ENCODE peak calls at places on chromosomes 12 and 14, in ten cellular contexts. V is Panc1; U is heart left ventricle; X is foreskin fibroblast; R is pancreas; J is stomach; B is H7; E is adrenal gland; I is CD4-positive, CD25-positive, alpha-beta regulatory T cell; Y is adipocyte. Z is an unnamed sample.

GRCh38 chr12:42140901-42141300 is 3.8 kb downstream of the GXYLT1 start:
- DNase-seq in B (peak), V (no peak), R (no peak), X (no peak), J (no peak), Y (peak), I (no peak), U (no peak), E (no peak), Z (no peak)

GRCh38 chr12:44571031-44571550 is 305.0 kb downstream of the NELL2 start:
- DNase-seq in B (no peak), V (no peak), I (no peak), X (no peak), U (no peak), J (no peak), R (no peak), Y (no peak), E (no peak), Z (no peak)

GRCh38 chr14:20907214-20907613 is 16.0 kb downstream of the RNASE3 start:
- DNase-seq in E (no peak), Y (no peak), X (no peak), R (no peak), V (no peak), B (no peak), I (no peak), J (no peak), U (no peak), Z (no peak)

GRCh38 chr12:52079576-52080402 is at the start of gene SMIM41:
- DNase-seq in X (no peak), R (no peak), V (no peak), Y (no peak), E (no peak), U (no peak), J (no peak), I (no peak), B (peak), Z (peak)

GRCh38 chr12:99910342-99910741 is 74.4 kb downstream of the ANKS1B start:
- DNase-seq in R (no peak), E (no peak), B (no peak), X (no peak), U (no peak), V (no peak), J (no peak), I (no peak), Y (peak), Z (no peak)

GRCh38 chr14:73457050-73457934 is 1.1 kb downstream of the NUMB start:
- DNase-seq in R (peak), U (peak), J (peak), Y (peak), X (no peak), V (no peak), E (peak), I (peak), B (peak), Z (peak)

GRCh38 chr14:93548102-93548843 is 117.5 kb downstream of the UNC79 start:
- DNase-seq in J (no peak), Y (no peak), E (no peak), I (no peak), X (no peak), R (no peak), V (no peak), U (no peak), B (no peak), Z (no peak)

GRCh38 chr14:54166049-54166950 is 209.7 kb upstream of the BMP4 start:
- DNase-seq in I (no peak), E (no peak), X (no peak), Y (no peak), R (no peak), J (no peak), B (no peak), V (no peak), U (no peak), Z (no peak)

GRCh38 chr12:108468149-108468968 is 46.7 kb upstream of the FICD start:
- DNase-seq in E (no peak), Y (peak), B (peak), R (no peak), X (peak), V (no peak), I (no peak), J (no peak), U (no peak), Z (no peak)

GRCh38 chr14:105019861-105020814 is 745 bp downstream of the CDCA4 start:
- DNase-seq in X (no peak), E (peak), Y (peak), I (peak), R (peak), U (peak), J (peak), B (peak), V (no peak), Z (peak)

GRCh38 chr14:24992624-24993360 is 57.2 kb downstream of the STXBP6 start:
- DNase-seq in V (no peak), U (no peak), R (no peak), E (no peak), J (no peak), B (no peak), I (no peak), Y (no peak), X (no peak), Z (no peak)

GRCh38 chr14:104283197-104284106 is 145.1 kb downstream of the KIF26A start:
- DNase-seq in I (no peak), E (peak), X (no peak), U (peak), V (no peak), B (peak), Y (no peak), R (no peak), J (no peak), Z (peak)

GRCh38 chr14:35474323-35474722 is 59.6 kb upstream of the INSM2 start:
- DNase-seq in X (no peak), U (no peak), J (no peak), Y (no peak), V (no peak), B (no peak), I (no peak), R (no peak), E (no peak), Z (no peak)

GRCh38 chr12:88052686-88053085 is 23.5 kb upstream of the C12orf50 start:
- DNase-seq in J (no peak), Y (peak), V (no peak), X (peak), U (no peak), B (no peak), E (peak), R (no peak), I (no peak), Z (no peak)

GRCh38 chr14:64688028-64688427 is 16.2 kb upstream of the PLEKHG3 start:
- DNase-seq in U (no peak), V (no peak), J (no peak), E (no peak), R (no peak), X (no peak), I (no peak), Y (no peak), B (no peak), Z (no peak)

GRCh38 chr12:6708968-6709394 is 8.4 kb upstream of the PIANP start:
- DNase-seq in B (no peak), Y (no peak), I (no peak), E (no peak), U (no peak), R (no peak), V (no peak), X (no peak), J (no peak), Z (no peak)

GRCh38 chr12:90695415-90695814 is 259.6 kb downstream of the CCER1 start:
- DNase-seq in U (no peak), B (no peak), V (no peak), J (no peak), X (no peak), E (no peak), Y (peak), R (no peak), I (no peak), Z (no peak)

GRCh38 chr14:50308363-50308762 is 3.7 kb downstream of the L2HGDH start:
- DNase-seq in Y (no peak), I (no peak), X (no peak), R (no peak), U (no peak), E (no peak), B (no peak), V (no peak), J (no peak), Z (no peak)
- H3K4me3 ChIP-seq in Y (no peak), I (no peak), X (no peak), R (no peak), U (no peak), E (no peak), B (no peak), V (no peak), J (no peak), Z (no peak)

GRCh38 chr12:46264057-46264456 is 4.8 kb downstream of the SLC38A1 start:
- DNase-seq in R (no peak), J (no peak), B (no peak), V (no peak), I (no peak), Y (peak), X (no peak), E (no peak), U (no peak), Z (no peak)
- H3K4me3 ChIP-seq in R (no peak), J (no peak), B (no peak), V (no peak), I (peak), Y (peak), X (no peak), E (no peak), U (no peak), Z (no peak)

GRCh38 chr12:67773896-67774295 is 125.4 kb downstream of the DYRK2 start:
- DNase-seq in E (no peak), V (no peak), I (no peak), X (no peak), R (no peak), Y (no peak), U (no peak), J (no peak), B (no peak), Z (no peak)
- H3K4me3 ChIP-seq in E (no peak), V (no peak), I (no peak), X (no peak), R (no peak), Y (no peak), U (no peak), J (no peak), B (no peak), Z (no peak)

GRCh38 chr14:71524321-71524982 is 407.8 kb upstream of the RGS6 start:
- DNase-seq in B (no peak), I (no peak), U (no peak), J (no peak), V (no peak), R (no peak), E (no peak), X (no peak), Y (no peak), Z (no peak)
- H3K4me3 ChIP-seq in B (no peak), I (no peak), U (no peak), J (no peak), V (no peak), R (no peak), E (no peak), X (no peak), Y (no peak), Z (no peak)

GRCh38 chr12:4118017-4118510 is 155.5 kb upstream of the CCND2 start:
- DNase-seq in E (peak), X (no peak), R (no peak), I (no peak), B (no peak), Y (peak), J (no peak), V (no peak), U (no peak), Z (no peak)
- H3K4me3 ChIP-seq in E (no peak), X (no peak), R (no peak), I (peak), B (no peak), Y (no peak), J (no peak), V (no peak), U (no peak), Z (no peak)

DNA sequence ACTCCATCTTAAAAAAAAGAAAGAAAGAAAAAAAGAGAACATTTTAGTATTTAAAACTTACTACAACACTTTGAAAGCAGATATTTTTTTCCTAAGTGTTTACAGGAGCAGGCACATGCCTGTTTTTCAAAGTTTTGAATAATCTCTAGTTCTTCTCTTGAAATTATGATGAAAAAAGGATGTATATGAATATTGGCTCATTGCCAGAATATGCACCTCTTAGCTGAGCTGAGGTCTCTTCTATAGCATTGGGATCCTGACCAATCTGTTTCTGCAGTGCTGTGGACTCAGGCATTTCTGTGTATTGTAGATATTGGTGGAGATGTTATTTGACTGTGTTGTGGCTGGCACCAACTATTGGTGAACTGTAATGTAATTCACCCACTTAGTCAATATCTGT is 15.0 kb downstream of the TECPR2 start:
- DNase-seq in R (no peak), X (no peak), U (no peak), J (no peak), Y (no peak), B (no peak), E (no peak), V (no peak), I (no peak), Z (no peak)
- H3K4me3 ChIP-seq in R (no peak), X (no peak), U (no peak), J (no peak), Y (no peak), B (no peak), E (no peak), V (no peak), I (no peak), Z (no peak)

Z was measured in upper lobe of right lung.